ENCODE peak calls at places on chromosomes 6 and 20, in eight cellular contexts. One of them, this sample, is unnamed.
A peak's percentile ranks its signal among the peaks of the same experiment; 100 is the strongest.

GRCh38 chr20:43448748-43449535 is 8.8 kb upstream of the SRSF6 start:
- DNase-seq in SK-N-SH: peak; percentile 63
- DNase-seq in H1: peak; percentile 60
- DNase-seq in HCT116: peak; percentile 36
- DNase-seq in GM12878: peak; percentile 13
- DNase-seq in K562: peak; percentile 69
- DNase-seq in GM23338: peak; percentile 76
- DNase-seq in HepG2: peak; percentile 70
- DNase-seq in this sample: peak; percentile 78

GRCh38 chr6:121652726-121653623 is 217.5 kb downstream of the GJA1 start:
- DNase-seq in SK-N-SH: peak; percentile 10
- DNase-seq in H1: no peak
- DNase-seq in HCT116: peak; percentile 18
- DNase-seq in GM12878: no peak
- DNase-seq in K562: no peak
- DNase-seq in GM23338: no peak
- DNase-seq in HepG2: no peak
- DNase-seq in this sample: peak; percentile 96

GRCh38 chr20:38585404-38586180 is 4.6 kb downstream of the ADIG start:
- DNase-seq in SK-N-SH: no peak
- DNase-seq in H1: no peak
- DNase-seq in HCT116: no peak
- DNase-seq in GM12878: no peak
- DNase-seq in K562: no peak
- DNase-seq in GM23338: no peak
- DNase-seq in HepG2: peak; percentile 96
- DNase-seq in this sample: no peak

GRCh38 chr6:82712826-82713225 is 349.2 kb downstream of the TPBG start:
- DNase-seq in SK-N-SH: peak; percentile 12
- DNase-seq in H1: no peak
- DNase-seq in HCT116: no peak
- DNase-seq in GM12878: no peak
- DNase-seq in K562: peak; percentile 25
- DNase-seq in GM23338: peak; percentile 36
- DNase-seq in HepG2: no peak
- DNase-seq in this sample: no peak

GRCh38 chr6:136737343-136738177 is 54.7 kb downstream of the MAP3K5 start:
- DNase-seq in SK-N-SH: no peak
- DNase-seq in H1: no peak
- DNase-seq in HCT116: no peak
- DNase-seq in GM12878: no peak
- DNase-seq in K562: peak; percentile 80
- DNase-seq in GM23338: no peak
- DNase-seq in HepG2: no peak
- DNase-seq in this sample: peak; percentile 70

GRCh38 chr6:40308533-40309306 is 278.4 kb downstream of the LRFN2 start:
- DNase-seq in SK-N-SH: peak; percentile 82
- DNase-seq in H1: peak; percentile 98
- DNase-seq in HCT116: peak; percentile 13
- DNase-seq in GM12878: peak; percentile 11
- DNase-seq in K562: peak; percentile 80
- DNase-seq in GM23338: peak; percentile 92
- DNase-seq in HepG2: peak; percentile 56
- DNase-seq in this sample: peak; percentile 43

GRCh38 chr20:41669708-41670263 is 51.6 kb upstream of the CHD6 start:
- DNase-seq in SK-N-SH: no peak
- DNase-seq in H1: no peak
- DNase-seq in HCT116: no peak
- DNase-seq in GM12878: no peak
- DNase-seq in K562: peak; percentile 84
- DNase-seq in GM23338: peak; percentile 11
- DNase-seq in HepG2: no peak
- DNase-seq in this sample: no peak

GRCh38 chr6:169172435-169172834 is 81.2 kb downstream of the THBS2 start:
- DNase-seq in SK-N-SH: no peak
- DNase-seq in H1: no peak
- DNase-seq in HCT116: peak; percentile 35
- DNase-seq in GM12878: no peak
- DNase-seq in K562: no peak
- DNase-seq in GM23338: no peak
- DNase-seq in HepG2: no peak
- DNase-seq in this sample: no peak

GRCh38 chr6:111361648-111362047 is 121.4 kb downstream of the REV3L start:
- DNase-seq in SK-N-SH: peak; percentile 46
- DNase-seq in H1: no peak
- DNase-seq in HCT116: peak; percentile 10
- DNase-seq in GM12878: no peak
- DNase-seq in K562: peak; percentile 31
- DNase-seq in GM23338: peak; percentile 85
- DNase-seq in HepG2: peak; percentile 39
- DNase-seq in this sample: peak; percentile 46

DNA sequence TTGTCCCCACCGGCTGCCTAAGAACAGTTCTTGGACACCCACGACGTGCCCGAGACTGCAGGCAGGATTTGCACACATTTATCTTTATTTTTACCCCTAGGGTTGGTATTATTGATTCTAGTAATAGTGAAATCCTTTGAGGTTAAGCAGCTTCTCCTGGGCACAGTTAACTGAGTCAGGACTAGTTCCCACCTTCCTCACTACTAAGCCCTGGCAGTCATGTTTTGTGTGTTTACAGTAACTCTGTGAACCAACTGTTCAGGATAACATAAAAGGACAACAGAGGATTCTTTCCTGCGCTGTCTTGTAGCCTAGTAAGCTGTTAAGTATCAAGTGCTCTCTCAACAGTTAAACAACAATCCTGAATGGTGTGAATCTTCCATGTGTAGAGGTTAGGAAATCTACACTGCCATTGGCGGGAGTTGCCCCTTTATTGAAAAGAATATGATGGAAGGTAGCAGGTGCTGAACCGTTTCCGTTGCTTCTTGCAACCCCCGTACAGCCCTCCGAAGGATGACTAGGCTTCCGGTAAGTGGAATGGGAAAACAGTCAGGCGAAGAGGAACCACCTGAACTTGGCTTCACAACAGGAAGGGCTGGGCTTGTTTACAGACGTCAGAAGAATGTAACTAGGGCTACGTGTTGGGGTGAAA is 979 bp upstream of the SOD2 start:
- DNase-seq in SK-N-SH: no peak
- DNase-seq in H1: no peak
- DNase-seq in HCT116: no peak
- DNase-seq in GM12878: no peak
- DNase-seq in K562: peak; percentile 62
- DNase-seq in GM23338: peak; percentile 42
- DNase-seq in HepG2: peak; percentile 73
- DNase-seq in this sample: peak; percentile 76
- TF ChIP-seq POLR2AphosphoS5 in SK-N-SH: no peak
- TF ChIP-seq POLR2AphosphoS5 in H1: no peak
- TF ChIP-seq POLR2AphosphoS5 in HCT116: no peak
- TF ChIP-seq POLR2AphosphoS5 in GM12878: no peak
- TF ChIP-seq POLR2AphosphoS5 in K562: no peak
- TF ChIP-seq POLR2AphosphoS5 in GM23338: no peak
- TF ChIP-seq POLR2AphosphoS5 in HepG2: peak; percentile 58
- TF ChIP-seq POLR2AphosphoS5 in this sample: peak; percentile 32

DNA sequence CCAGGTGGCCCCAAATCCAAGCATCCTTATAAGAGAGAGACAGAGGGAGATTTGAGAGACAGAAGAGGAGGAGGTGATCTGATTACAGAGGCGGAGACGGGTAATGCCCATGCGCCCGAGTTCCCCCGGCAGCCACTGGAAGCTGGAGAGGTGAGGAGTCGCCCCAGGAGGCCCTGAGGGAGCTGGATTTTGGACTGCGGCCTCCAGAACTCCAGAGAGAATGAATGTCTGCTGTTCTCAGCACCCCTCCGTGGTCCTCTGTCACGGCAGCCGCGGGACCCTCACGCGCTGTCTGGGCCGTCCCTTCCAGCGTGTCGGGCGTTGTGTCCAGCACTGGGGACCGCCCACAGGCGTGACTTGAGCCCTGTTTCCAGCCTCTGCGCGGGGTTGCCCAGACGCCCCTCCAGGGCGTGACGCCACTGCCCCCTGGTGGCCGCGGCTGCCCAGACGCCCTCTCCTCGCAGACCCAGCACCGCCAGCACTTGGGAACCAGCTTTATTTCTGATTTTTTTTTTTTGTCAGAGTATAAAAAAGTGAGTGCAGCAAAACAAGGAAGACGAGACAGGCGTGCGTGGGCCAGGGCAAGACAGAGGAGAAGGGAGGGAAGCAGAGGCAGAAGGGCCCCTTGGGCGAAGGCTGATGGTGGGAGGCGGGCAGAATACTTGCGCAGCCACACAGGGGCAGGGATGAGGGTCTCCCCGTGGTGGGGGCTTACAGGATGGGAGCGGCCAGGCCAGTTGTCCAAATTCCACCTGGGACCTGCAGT is 4.1 kb upstream of the ZNF512B start:
- DNase-seq in SK-N-SH: peak; percentile 95
- DNase-seq in H1: peak; percentile 98
- DNase-seq in HCT116: peak; percentile 62
- DNase-seq in GM12878: no peak
- DNase-seq in K562: peak; percentile 89
- DNase-seq in GM23338: peak; percentile 91
- DNase-seq in HepG2: peak; percentile 86
- DNase-seq in this sample: peak; percentile 87
- H2AFZ ChIP-seq in SK-N-SH: peak overlapping the region; percentile 48
- H2AFZ ChIP-seq in H1: peak overlapping the region; percentile 78
- H2AFZ ChIP-seq in HCT116: no peak overlapping the region
- H2AFZ ChIP-seq in GM12878: no peak overlapping the region
- H2AFZ ChIP-seq in K562: peak overlapping the region; percentile 93
- H2AFZ ChIP-seq in GM23338: peak overlapping the region; percentile 84
- H2AFZ ChIP-seq in HepG2: peak overlapping the region; percentile 45
- H2AFZ ChIP-seq in this sample: peak overlapping the region; percentile 83

GRCh38 chr6:26195924-26196845 is 109.0 kb downstream of the HFE start:
- DNase-seq in SK-N-SH: no peak
- DNase-seq in H1: no peak
- DNase-seq in HCT116: no peak
- DNase-seq in GM12878: no peak
- DNase-seq in K562: no peak
- DNase-seq in GM23338: no peak
- DNase-seq in HepG2: peak; percentile 39
- DNase-seq in this sample: peak; percentile 28

GRCh38 chr6:26194329-26194701 is 107.1 kb downstream of the HFE start:
- DNase-seq in SK-N-SH: no peak
- DNase-seq in H1: no peak
- DNase-seq in HCT116: no peak
- DNase-seq in GM12878: no peak
- DNase-seq in K562: no peak
- DNase-seq in GM23338: no peak
- DNase-seq in HepG2: no peak
- DNase-seq in this sample: no peak

GRCh38 chr6:26194774-26195375 is 107.6 kb downstream of the HFE start:
- DNase-seq in SK-N-SH: no peak
- DNase-seq in H1: no peak
- DNase-seq in HCT116: no peak
- DNase-seq in GM12878: no peak
- DNase-seq in K562: no peak
- DNase-seq in GM23338: no peak
- DNase-seq in HepG2: no peak
- DNase-seq in this sample: peak; percentile 63

GRCh38 chr6:26196846-26197683 is 109.8 kb downstream of the HFE start:
- DNase-seq in SK-N-SH: peak; percentile 81
- DNase-seq in H1: peak; percentile 76
- DNase-seq in HCT116: peak; percentile 75
- DNase-seq in GM12878: peak; percentile 99
- DNase-seq in K562: peak; percentile 91
- DNase-seq in GM23338: peak; percentile 86
- DNase-seq in HepG2: peak; percentile 93
- DNase-seq in this sample: peak; percentile 96

GRCh38 chr6:26195376-26195923 is 108.2 kb downstream of the HFE start:
- DNase-seq in SK-N-SH: peak; percentile 64
- DNase-seq in H1: peak; percentile 64
- DNase-seq in HCT116: peak; percentile 77
- DNase-seq in GM12878: peak; percentile 70
- DNase-seq in K562: peak; percentile 81
- DNase-seq in GM23338: peak; percentile 60
- DNase-seq in HepG2: peak; percentile 94
- DNase-seq in this sample: peak; percentile 96
- TF ChIP-seq POLR2AphosphoS5 in SK-N-SH: peak; percentile 34
- TF ChIP-seq POLR2AphosphoS5 in H1: peak; percentile 89
- TF ChIP-seq POLR2AphosphoS5 in HCT116: peak; percentile 44
- TF ChIP-seq POLR2AphosphoS5 in GM12878: peak; percentile 86
- TF ChIP-seq POLR2AphosphoS5 in K562: peak; percentile 91
- TF ChIP-seq POLR2AphosphoS5 in GM23338: peak; percentile 26
- TF ChIP-seq POLR2AphosphoS5 in HepG2: peak; percentile 57
- TF ChIP-seq POLR2AphosphoS5 in this sample: no peak

GRCh38 chr6:19694697-19695096 is 142.5 kb upstream of the ID4 start:
- DNase-seq in SK-N-SH: no peak
- DNase-seq in H1: no peak
- DNase-seq in HCT116: no peak
- DNase-seq in GM12878: no peak
- DNase-seq in K562: no peak
- DNase-seq in GM23338: no peak
- DNase-seq in HepG2: no peak
- DNase-seq in this sample: no peak

GRCh38 chr6:19690676-19691075 is 146.5 kb upstream of the ID4 start:
- DNase-seq in SK-N-SH: no peak
- DNase-seq in H1: no peak
- DNase-seq in HCT116: no peak
- DNase-seq in GM12878: no peak
- DNase-seq in K562: no peak
- DNase-seq in GM23338: peak; percentile 49
- DNase-seq in HepG2: no peak
- DNase-seq in this sample: no peak

GRCh38 chr6:19691465-19692167 is 145.6 kb upstream of the ID4 start:
- DNase-seq in SK-N-SH: peak; percentile 15
- DNase-seq in H1: peak; percentile 72
- DNase-seq in HCT116: no peak
- DNase-seq in GM12878: no peak
- DNase-seq in K562: no peak
- DNase-seq in GM23338: peak; percentile 88
- DNase-seq in HepG2: no peak
- DNase-seq in this sample: no peak

GRCh38 chr6:19697744-19698290 is 139.4 kb upstream of the ID4 start:
- DNase-seq in SK-N-SH: no peak
- DNase-seq in H1: no peak
- DNase-seq in HCT116: no peak
- DNase-seq in GM12878: no peak
- DNase-seq in K562: no peak
- DNase-seq in GM23338: no peak
- DNase-seq in HepG2: no peak
- DNase-seq in this sample: no peak

DNA sequence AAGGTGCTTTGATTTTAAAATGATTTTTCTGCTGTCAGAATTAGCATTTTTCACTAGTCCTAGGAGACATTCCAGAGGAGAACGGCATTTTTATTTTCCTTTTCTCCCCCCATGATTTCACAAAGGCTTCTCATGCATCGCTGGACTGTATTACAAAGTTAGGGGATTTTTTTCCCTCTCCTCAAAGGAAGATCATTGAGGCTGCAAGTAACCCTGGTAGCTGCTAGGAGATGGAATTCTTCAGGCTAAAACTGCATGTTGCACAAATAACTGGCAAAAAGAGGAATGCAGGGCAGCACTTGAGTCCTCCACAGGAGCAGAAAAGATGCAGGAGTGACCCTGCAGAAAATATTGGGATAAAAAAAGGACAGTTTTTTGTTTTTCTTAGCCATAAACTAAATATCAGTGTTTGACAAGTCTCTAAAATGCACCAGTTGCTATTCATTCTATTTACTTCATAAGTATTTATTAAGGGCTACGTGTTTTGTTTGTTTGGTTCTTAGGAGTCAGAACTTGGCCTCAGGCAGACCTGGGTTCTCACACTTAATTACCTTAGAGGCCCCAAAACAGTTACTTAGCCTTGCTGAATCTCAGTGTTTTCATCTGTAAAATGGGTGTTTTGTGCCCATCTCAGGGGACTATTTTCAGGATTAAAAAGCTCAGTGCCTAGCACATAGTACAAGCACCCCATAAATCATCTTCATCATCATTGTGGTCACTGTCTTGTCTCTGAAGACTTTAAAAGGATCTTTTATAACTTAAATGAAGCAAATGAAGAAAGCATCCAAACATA is 144.5 kb upstream of the ID4 start:
- DNase-seq in SK-N-SH: no peak
- DNase-seq in H1: no peak
- DNase-seq in HCT116: no peak
- DNase-seq in GM12878: no peak
- DNase-seq in K562: no peak
- DNase-seq in GM23338: peak; percentile 40
- DNase-seq in HepG2: no peak
- DNase-seq in this sample: no peak
- H2AFZ ChIP-seq in SK-N-SH: peak overlapping the region; percentile 98
- H2AFZ ChIP-seq in H1: no peak overlapping the region
- H2AFZ ChIP-seq in HCT116: no peak overlapping the region
- H2AFZ ChIP-seq in GM12878: no peak overlapping the region
- H2AFZ ChIP-seq in K562: no peak overlapping the region
- H2AFZ ChIP-seq in GM23338: no peak overlapping the region
- H2AFZ ChIP-seq in HepG2: no peak overlapping the region
- H2AFZ ChIP-seq in this sample: no peak overlapping the region